ENCODE peak calls at places on chromosomes 5 and 9, in seven cellular contexts. I is IMR-90, L is heart left ventricle, R is ovary, M is NB4, P is A549, V is transverse colon. A is an unnamed sample.
A peak's percentile ranks its signal among the peaks of the same experiment; 100 is the strongest.

GRCh38 chr5:80871541-80871961 is 88.6 kb upstream of the RASGRF2 start:
- DNase-seq in I (peak; percentile 74), L (no peak), R (no peak), M (no peak), P (peak; percentile 58), V (no peak), A (no peak)

GRCh38 chr9:98191615-98192502 is 578 bp downstream of the CORO2A start:
- DNase-seq in I (no peak), L (no peak), R (peak; percentile 31), M (peak; percentile 57), P (no peak), V (peak; percentile 59), A (peak; percentile 30)

GRCh38 chr5:178284095-178284675 is 51.6 kb upstream of the PHYKPL start:
- DNase-seq in I (peak; percentile 3), L (no peak), R (no peak), M (peak; percentile 66), P (peak; percentile 43), V (no peak), A (no peak)

GRCh38 chr9:128494108-128494742 is 10.3 kb upstream of the GLE1 start:
- DNase-seq in I (no peak), L (peak; percentile 64), R (peak; percentile 37), M (peak; percentile 81), P (no peak), V (peak; percentile 58), A (peak; percentile 88)

GRCh38 chr9:101421653-101422065 is 13.9 kb downstream of the ALDOB start:
- DNase-seq in I (no peak), L (peak; percentile 14), R (no peak), M (no peak), P (peak; percentile 12), V (no peak), A (no peak)

GRCh38 chr9:131668439-131669233 is 71.2 kb downstream of the RAPGEF1 start:
- DNase-seq in I (peak; percentile 84), L (no peak), R (no peak), M (peak; percentile 62), P (no peak), V (no peak), A (no peak)

GRCh38 chr5:175092691-175093090 is 351.3 kb downstream of the DRD1 start:
- DNase-seq in I (no peak), L (no peak), R (no peak), M (no peak), P (no peak), V (no peak), A (no peak)

GRCh38 chr9:15306068-15306756 is 804 bp downstream of the TTC39B start:
- DNase-seq in I (peak; percentile 56), L (peak; percentile 41), R (peak; percentile 70), M (peak; percentile 55), P (peak; percentile 30), V (peak; percentile 78), A (peak; percentile 93)

GRCh38 chr5:61048534-61048933 is 103.5 kb downstream of the NDUFAF2 start:
- DNase-seq in I (peak; percentile 92), L (no peak), R (no peak), M (no peak), P (peak; percentile 6), V (no peak), A (no peak)

GRCh38 chr5:107072967-107073366 is 597.8 kb downstream of the EFNA5 start:
- DNase-seq in I (no peak), L (no peak), R (no peak), M (no peak), P (no peak), V (no peak), A (no peak)

GRCh38 chr9:111038336-111039202 is at the start of gene LPAR1:
- DNase-seq in I (peak; percentile 78), L (peak; percentile 41), R (peak; percentile 68), M (no peak), P (peak; percentile 65), V (peak; percentile 65), A (peak; percentile 68)

GRCh38 chr9:98378206-98379193 is 123.1 kb upstream of the TBC1D2 start:
- DNase-seq in I (peak; percentile 33), L (no peak), R (no peak), M (no peak), P (no peak), V (no peak), A (no peak)

GRCh38 chr5:38758774-38759423 is 86.9 kb upstream of the OSMR start:
- DNase-seq in I (no peak), L (peak; percentile 15), R (no peak), M (no peak), P (no peak), V (no peak), A (no peak)

GRCh38 chr9:114266969-114267368 is 55.9 kb upstream of the ORM1 start:
- DNase-seq in I (peak; percentile 68), L (no peak), R (no peak), M (peak; percentile 54), P (no peak), V (no peak), A (no peak)

GRCh38 chr5:18285257-18285656 is 651.0 kb downstream of the TAF11L14 start:
- DNase-seq in I (no peak), L (no peak), R (no peak), M (no peak), P (no peak), V (no peak), A (no peak)

GRCh38 chr5:73066466-73066865 is 53.9 kb upstream of the TMEM171 start:
- DNase-seq in I (peak; percentile 89), L (no peak), R (no peak), M (no peak), P (no peak), V (no peak), A (no peak)

GRCh38 chr5:164302533-164303235 is 797.3 kb downstream of the MAT2B start:
- DNase-seq in I (peak; percentile 42), L (no peak), R (no peak), M (no peak), P (no peak), V (no peak), A (no peak)

GRCh38 chr9:73753171-73753570 is 601.5 kb downstream of the ANXA1 start:
- DNase-seq in I (no peak), L (no peak), R (no peak), M (no peak), P (no peak), V (no peak), A (no peak)

GRCh38 chr9:6414291-6414690 is 1.3 kb downstream of the UHRF2 start:
- DNase-seq in I (peak; percentile 50), L (no peak), R (no peak), M (peak; percentile 58), P (no peak), V (no peak), A (no peak)

GRCh38 chr9:31597977-31598376 is 786.5 kb upstream of the ACO1 start:
- DNase-seq in I (no peak), L (no peak), R (no peak), M (peak; percentile 12), P (no peak), V (no peak), A (no peak)

DNA sequence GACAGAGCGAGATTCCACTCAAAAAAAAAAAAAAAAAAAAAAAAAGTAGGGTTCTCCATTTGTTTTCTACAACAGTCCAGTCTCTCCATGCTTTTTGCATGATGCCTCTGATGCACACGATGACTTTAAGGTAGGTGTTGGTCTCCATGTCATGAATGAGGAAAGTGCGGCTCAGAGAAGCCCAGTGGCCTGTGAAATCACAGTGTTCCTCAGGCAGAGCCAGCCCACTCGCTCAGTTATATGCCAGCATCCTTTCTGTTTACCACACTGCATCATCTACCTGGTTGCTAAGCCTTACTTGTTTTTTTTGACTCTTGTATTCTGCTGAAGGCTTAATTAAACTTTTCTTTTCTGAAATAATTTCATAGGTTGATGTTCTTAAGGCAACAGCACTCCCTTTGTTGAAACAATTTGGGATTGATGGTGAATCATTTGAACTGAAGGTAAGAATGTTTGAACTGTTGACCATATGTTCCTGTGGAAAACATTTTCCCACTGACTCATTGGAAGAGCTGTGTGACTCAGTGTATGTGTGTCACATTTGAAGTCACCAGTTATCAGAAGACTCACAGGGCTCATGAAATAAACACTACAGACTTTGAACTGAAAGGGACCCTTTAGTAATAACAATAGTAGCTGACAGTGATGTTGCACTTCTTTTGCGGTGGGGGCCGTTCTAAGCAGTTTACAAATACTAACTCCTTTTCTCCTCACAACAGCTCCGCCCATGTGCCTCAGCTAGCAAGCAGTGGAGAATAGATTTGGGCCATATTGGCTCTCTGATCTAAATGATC is 40.2 kb downstream of the RCL1 start:
- DNase-seq in I (peak; percentile 100), L (no peak), R (no peak), M (no peak), P (peak; percentile 89), V (no peak), A (no peak)
- TF ChIP-seq POLR2A in I (peak; percentile 20), L (no peak), R (no peak), M (no peak), P (no peak), V (no peak), A (no peak)

DNA sequence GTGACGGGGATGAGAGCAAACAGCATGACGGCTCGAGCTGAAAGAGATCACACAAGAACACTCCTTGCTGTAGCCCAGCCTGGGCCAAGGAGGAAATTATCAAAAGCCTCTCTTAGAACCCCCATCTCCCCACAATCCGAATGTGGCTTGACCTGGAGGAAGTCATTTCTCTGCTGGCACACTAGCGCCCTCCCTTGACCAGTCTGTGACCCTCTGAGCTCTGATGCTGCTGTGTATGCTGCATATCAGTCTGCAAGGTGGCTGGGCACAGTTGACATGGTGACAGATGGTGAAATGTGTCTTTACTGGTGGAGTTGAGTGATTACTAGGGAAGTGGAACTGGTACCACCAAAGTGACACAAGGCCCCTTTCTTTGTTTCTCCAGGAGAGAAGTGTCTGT is 3.3 kb downstream of the SLC46A2 start:
- DNase-seq in I (no peak), L (no peak), R (no peak), M (peak; percentile 88), P (peak; percentile 18), V (peak; percentile 16), A (peak; percentile 83)
- TF ChIP-seq CTCF in I (peak; percentile 11), L (no peak), R (no peak), M (peak; percentile 89), P (no peak), V (no peak), A (no peak)

GRCh38 chr5:78003442-78003841 is 227.3 kb upstream of the TBCA start:
- DNase-seq in I (no peak), L (no peak), R (no peak), M (no peak), P (no peak), V (no peak), A (no peak)
- H3K4me3 ChIP-seq in I (no peak overlapping the region), L (no peak overlapping the region), R (no peak overlapping the region), M (peak overlapping the region; percentile 49), P (no peak overlapping the region), V (no peak overlapping the region), A (no peak overlapping the region)

DNA sequence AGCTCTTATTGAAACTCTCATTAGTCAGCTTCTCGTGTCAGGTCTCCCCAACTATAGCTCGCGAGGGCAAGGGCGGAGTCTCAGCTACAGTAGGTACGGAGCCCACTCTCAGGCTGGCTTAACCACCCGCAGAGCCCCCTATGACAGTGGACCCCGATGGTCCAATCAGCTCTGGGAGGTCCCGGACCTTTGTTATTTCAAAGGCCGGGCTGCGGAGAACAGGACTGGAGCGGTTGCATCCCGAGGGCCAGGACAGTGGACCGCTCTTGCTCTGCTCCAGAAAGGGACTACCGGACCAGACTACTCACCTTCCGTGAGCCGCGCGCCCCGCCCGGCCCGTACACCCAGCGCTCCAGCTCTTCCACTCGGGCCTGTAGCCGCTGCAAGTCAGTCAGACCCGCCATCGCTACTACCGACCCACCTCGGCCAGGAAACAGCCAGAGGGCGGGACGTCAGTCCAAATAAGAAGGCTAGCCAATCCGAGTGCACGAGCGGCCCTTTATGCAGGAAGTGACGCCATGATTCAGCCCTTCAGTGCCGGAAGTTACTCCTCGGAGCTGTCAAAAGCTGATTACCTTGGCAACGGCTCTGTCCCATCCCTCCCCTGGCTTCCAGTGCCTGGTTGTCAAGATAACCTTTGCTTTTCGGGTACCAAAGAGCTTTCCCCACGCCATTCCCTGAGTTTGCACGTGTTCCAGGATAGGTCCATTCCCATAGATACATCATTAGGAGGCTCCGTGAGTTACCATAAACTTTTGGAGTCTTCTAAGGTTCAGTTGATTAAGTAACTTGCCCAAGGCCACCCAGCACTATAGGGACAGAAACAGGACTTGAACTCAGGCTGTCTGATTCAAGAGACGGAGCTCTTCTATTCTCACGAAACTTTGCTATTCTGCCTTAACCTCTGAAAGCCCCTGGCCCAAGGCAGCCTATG is at the start of gene DCTN3:
- DNase-seq in I (peak; percentile 94), L (peak; percentile 94), R (peak; percentile 88), M (peak; percentile 98), P (peak; percentile 93), V (peak; percentile 94), A (peak; percentile 95)
- TF ChIP-seq POLR2A in I (peak; percentile 61), L (peak; percentile 38), R (peak; percentile 21), M (peak; percentile 83), P (peak; percentile 30), V (peak; percentile 65), A (no peak)